ENCODE peak calls at places on chromosomes 16 and 17, in nine cellular contexts. P is HS-5; V is naive thymus-derived CD8-positive, alpha-beta T cell; J is RWPE1; H is NCI-H345; B is AG09309; E is BE2C; N is T-helper 9 cell; C is RPMI7951. I is an unnamed sample.

GRCh38 chr17:4475463-4475862 is 23.2 kb upstream of the SPNS2 start:
- DNase-seq in P (no peak), V (no peak), J (no peak), H (no peak), B (no peak), E (no peak), N (no peak), C (no peak), I (no peak)

GRCh38 chr16:67391424-67392300 is 1.6 kb downstream of the TPPP3 start:
- DNase-seq in P (no peak), V (no peak), J (no peak), H (peak), B (no peak), E (no peak), N (no peak), C (peak), I (peak)

GRCh38 chr17:75815399-75815798 is 28.8 kb downstream of the UNC13D start:
- DNase-seq in P (no peak), V (no peak), J (no peak), H (no peak), B (no peak), E (no peak), N (no peak), C (no peak), I (no peak)

GRCh38 chr17:8014558-8014850 is 12.1 kb downstream of the GUCY2D start:
- DNase-seq in P (no peak), V (no peak), J (no peak), H (no peak), B (no peak), E (no peak), N (no peak), C (no peak), I (no peak)

GRCh38 chr16:19883296-19883951 is 1.2 kb downstream of the GPRC5B start:
- DNase-seq in P (no peak), V (no peak), J (no peak), H (no peak), B (no peak), E (peak), N (no peak), C (no peak), I (peak)

GRCh38 chr16:47622666-47623176 is 161.6 kb downstream of the PHKB start:
- DNase-seq in P (no peak), V (no peak), J (no peak), H (no peak), B (no peak), E (no peak), N (no peak), C (no peak), I (no peak)

GRCh38 chr17:1142503-1143095 is 37.2 kb downstream of the ABR start:
- DNase-seq in P (no peak), V (no peak), J (no peak), H (no peak), B (no peak), E (no peak), N (no peak), C (no peak), I (no peak)

GRCh38 chr17:75845058-75845711 is 981 bp upstream of the UNC13D start:
- DNase-seq in P (no peak), V (peak), J (peak), H (peak), B (no peak), E (peak), N (peak), C (peak), I (peak)

GRCh38 chr17:63697341-63698286 is 2.3 kb downstream of the LIMD2 start:
- DNase-seq in P (no peak), V (peak), J (peak), H (peak), B (no peak), E (peak), N (peak), C (no peak), I (no peak)

GRCh38 chr17:17206913-17207368 is 808 bp upstream of the PLD6 start:
- DNase-seq in P (no peak), V (no peak), J (no peak), H (no peak), B (no peak), E (no peak), N (no peak), C (no peak), I (no peak)

GRCh38 chr17:15999974-16000827 is 577 bp downstream of the TTC19 start:
- DNase-seq in P (no peak), V (no peak), J (peak), H (peak), B (no peak), E (peak), N (no peak), C (peak), I (no peak)

GRCh38 chr17:39688475-39688835 is 598 bp upstream of the PGAP3 start:
- DNase-seq in P (no peak), V (no peak), J (no peak), H (no peak), B (no peak), E (no peak), N (no peak), C (no peak), I (no peak)

GRCh38 chr16:3089717-3090592 is 9.1 kb downstream of the ZSCAN10 start:
- DNase-seq in P (no peak), V (no peak), J (no peak), H (no peak), B (no peak), E (no peak), N (no peak), C (no peak), I (no peak)

GRCh38 chr16:50557046-50557445 is 8.8 kb downstream of the NKD1 start:
- DNase-seq in P (no peak), V (no peak), J (no peak), H (no peak), B (no peak), E (no peak), N (no peak), C (no peak), I (no peak)

GRCh38 chr17:44602390-44602789 is 45.1 kb downstream of the FZD2 start:
- DNase-seq in P (no peak), V (no peak), J (no peak), H (peak), B (no peak), E (no peak), N (no peak), C (no peak), I (no peak)

GRCh38 chr16:84362410-84362809 is 5.9 kb upstream of the ATP2C2 start:
- DNase-seq in P (no peak), V (no peak), J (no peak), H (peak), B (no peak), E (no peak), N (no peak), C (no peak), I (no peak)

GRCh38 chr17:78655251-78655940 is 78.2 kb upstream of the DNAH17 start:
- DNase-seq in P (no peak), V (no peak), J (no peak), H (no peak), B (no peak), E (no peak), N (no peak), C (no peak), I (no peak)

GRCh38 chr16:75593825-75594820 is 27.9 kb downstream of the GABARAPL2 start:
- DNase-seq in P (peak), V (no peak), J (peak), H (no peak), B (peak), E (no peak), N (no peak), C (peak), I (no peak)

GRCh38 chr17:40554646-40555295 is 10.5 kb downstream of the CCR7 start:
- DNase-seq in P (no peak), V (no peak), J (no peak), H (no peak), B (no peak), E (no peak), N (peak), C (no peak), I (no peak)

GRCh38 chr17:30278032-30278431 is 13.7 kb downstream of the BLMH start:
- DNase-seq in P (no peak), V (no peak), J (no peak), H (peak), B (no peak), E (peak), N (no peak), C (peak), I (no peak)

GRCh38 chr17:81906476-81907218 is 4.6 kb downstream of the PCYT2 start:
- DNase-seq in P (no peak), V (no peak), J (no peak), H (no peak), B (no peak), E (no peak), N (no peak), C (no peak), I (no peak)

I was measured in C1 segment of cervical spinal cord.